ENCODE peak calls at places on chromosomes 11 and 22, in eight cellular contexts. M, R, S, H, J, Y, L and E are unnamed samples.

GRCh38 chr11:134100171-134100570 is 31.3 kb downstream of the JAM3 start:
- DNase-seq in L (no peak), S (no peak), M (no peak), H (no peak), J (no peak), R (no peak), Y (no peak), E (no peak)

GRCh38 chr11:125401746-125402145 is 94.3 kb downstream of the FEZ1 start:
- DNase-seq in R (no peak), L (no peak), J (no peak), H (peak), Y (no peak), M (no peak), S (no peak), E (no peak)

GRCh38 chr11:84212467-84213390 is 926.6 kb upstream of the CCDC90B start:
- DNase-seq in Y (no peak), H (no peak), R (no peak), L (no peak), S (no peak), J (no peak), M (no peak), E (no peak)

GRCh38 chr11:69799582-69799981 is 19.6 kb downstream of the FGF3 start:
- DNase-seq in L (peak), R (no peak), H (no peak), Y (no peak), M (peak), S (peak), J (no peak), E (no peak)

GRCh38 chr11:115334932-115335788 is 169.1 kb downstream of the CADM1 start:
- DNase-seq in H (no peak), Y (peak), R (no peak), L (no peak), J (no peak), S (peak), M (peak), E (no peak)

GRCh38 chr11:3637201-3637600 is 4.6 kb downstream of the ART5 start:
- DNase-seq in Y (no peak), M (no peak), R (no peak), L (no peak), J (no peak), H (no peak), S (no peak), E (no peak)

GRCh38 chr22:24091551-24092420 is 80.7 kb downstream of the CABIN1 start:
- DNase-seq in R (peak), M (no peak), H (no peak), J (no peak), Y (no peak), S (no peak), L (no peak), E (no peak)

GRCh38 chr11:6681949-6682348 is 1.2 kb downstream of the MRPL17 start:
- DNase-seq in L (peak), Y (no peak), M (peak), S (no peak), R (no peak), J (no peak), H (no peak), E (no peak)

GRCh38 chr22:26894766-26895485 is 237.5 kb downstream of the MIAT start:
- DNase-seq in Y (no peak), M (peak), J (no peak), R (peak), L (peak), H (peak), S (peak), E (no peak)

GRCh38 chr11:16966633-16967346 is 47.4 kb downstream of the PLEKHA7 start:
- DNase-seq in Y (no peak), L (no peak), S (no peak), H (no peak), M (no peak), R (no peak), J (peak), E (no peak)

GRCh38 chr11:2927493-2927800 is 1.8 kb downstream of the PHLDA2 start:
- DNase-seq in Y (no peak), M (no peak), L (no peak), J (no peak), H (no peak), R (no peak), S (no peak), E (no peak)

GRCh38 chr22:41222846-41223507 is 17.8 kb downstream of the CHADL start:
- DNase-seq in R (no peak), J (no peak), S (no peak), L (no peak), M (no peak), Y (no peak), H (no peak), E (no peak)

GRCh38 chr11:94171693-94172440 is 43.2 kb downstream of the PANX1 start:
- DNase-seq in L (peak), Y (peak), H (peak), S (peak), J (no peak), R (no peak), M (peak), E (no peak)

GRCh38 chr22:27752771-27753170 is 48.8 kb downstream of the MN1 start:
- DNase-seq in S (no peak), R (no peak), M (peak), H (peak), Y (no peak), L (no peak), J (no peak), E (no peak)

GRCh38 chr22:37053310-37054077 is 2.0 kb downstream of the KCTD17 start:
- DNase-seq in H (no peak), L (no peak), S (no peak), Y (no peak), M (no peak), R (no peak), J (no peak), E (no peak)

GRCh38 chr11:134915212-134915611 is 503.2 kb upstream of the B3GAT1 start:
- DNase-seq in L (no peak), Y (no peak), R (peak), H (no peak), J (no peak), M (no peak), S (no peak), E (no peak)

GRCh38 chr11:2549080-2549479 is 104.3 kb downstream of the KCNQ1 start:
- DNase-seq in H (no peak), Y (no peak), J (peak), M (no peak), S (no peak), L (no peak), R (peak), E (no peak)

GRCh38 chr11:131644204-131644603 is 273.8 kb downstream of the NTM start:
- DNase-seq in Y (no peak), H (no peak), L (no peak), R (no peak), S (no peak), J (no peak), M (no peak), E (no peak)

GRCh38 chr11:101096036-101096704 is 33.4 kb downstream of the PGR start:
- DNase-seq in M (no peak), J (no peak), H (peak), R (peak), Y (no peak), S (no peak), L (no peak), E (no peak)

GRCh38 chr11:673866-674265 is 21.2 kb downstream of the DEAF1 start:
- DNase-seq in L (no peak), M (no peak), S (no peak), H (no peak), R (no peak), J (no peak), Y (no peak), E (no peak)

GRCh38 chr11:58805065-58805464 is 39.4 kb downstream of the GLYATL2 start:
- DNase-seq in R (no peak), Y (no peak), J (no peak), S (no peak), M (peak), L (no peak), H (no peak), E (no peak)

GRCh38 chr11:12993626-12994025 is 15.5 kb upstream of the RASSF10 start:
- DNase-seq in H (no peak), M (no peak), S (no peak), Y (no peak), J (no peak), R (no peak), L (no peak), E (no peak)

GRCh38 chr11:75031771-75032549 is 43.2 kb downstream of the NEU3 start:
- DNase-seq in R (peak), L (peak), J (peak), H (peak), M (peak), S (peak), Y (peak), E (peak)

GRCh38 chr11:78832226-78832947 is 257.7 kb upstream of the NARS2 start:
- DNase-seq in J (no peak), Y (no peak), L (no peak), H (no peak), M (no peak), R (no peak), S (no peak), E (no peak)
- TF ChIP-seq CTCF in J (no peak), Y (peak), L (no peak), H (no peak), M (no peak), R (no peak), S (no peak), E (no peak)

DNA sequence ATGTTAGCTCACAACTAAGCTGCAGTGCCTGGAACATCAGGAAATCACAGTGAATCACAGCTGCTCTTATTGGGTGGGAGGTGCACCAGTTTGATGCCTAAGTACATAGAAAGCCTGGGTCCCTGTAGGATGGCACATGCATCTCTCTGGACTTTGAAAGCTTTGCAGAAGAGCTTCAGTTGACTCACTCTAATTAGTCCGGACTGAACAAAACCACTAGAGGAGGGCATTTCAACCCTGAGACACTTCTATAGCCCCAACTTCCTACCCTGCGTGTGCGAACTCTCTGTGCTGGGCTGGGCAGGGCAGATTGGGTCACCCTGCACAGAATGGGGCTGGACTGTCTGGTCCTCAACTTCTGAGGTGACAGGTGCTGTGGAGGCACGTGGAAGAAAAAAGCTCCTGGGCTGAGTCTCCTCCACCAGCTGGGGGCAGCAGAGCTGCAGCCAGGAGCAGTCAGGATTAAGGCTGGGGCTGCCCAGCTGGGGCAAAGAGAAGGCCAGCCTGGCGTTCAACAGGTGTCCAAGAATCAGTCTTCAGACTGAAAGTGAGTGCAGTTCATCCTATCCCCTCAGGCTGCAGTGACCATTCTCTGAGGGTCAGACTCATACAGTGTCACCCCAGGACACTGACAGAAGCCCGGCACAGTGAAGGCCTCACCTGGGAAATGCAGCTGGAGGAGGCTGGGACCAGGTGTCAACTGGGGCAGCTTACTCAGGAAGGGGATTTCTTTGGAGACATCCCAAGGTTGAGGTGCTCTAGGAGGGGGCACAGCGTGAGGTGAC is 22.1 kb downstream of the GGTLC2 start:
- DNase-seq in Y (peak), R (peak), J (no peak), L (peak), S (peak), M (peak), H (no peak), E (peak)
- TF ChIP-seq CTCF in Y (peak), R (peak), J (peak), L (peak), S (peak), M (peak), H (no peak), E (peak)

GRCh38 chr11:18209058-18209457 is 27.5 kb downstream of the SAA4 start:
- DNase-seq in L (no peak), M (no peak), R (no peak), Y (no peak), S (no peak), H (no peak), J (no peak), E (no peak)

GRCh38 chr11:18204220-18204619 is 31.6 kb downstream of the MRGPRX4 start:
- DNase-seq in J (no peak), L (no peak), M (no peak), R (no peak), Y (no peak), S (no peak), H (no peak), E (no peak)

GRCh38 chr11:18204771-18205170 is 31.8 kb downstream of the SAA4 start:
- DNase-seq in Y (no peak), J (no peak), H (no peak), L (no peak), S (no peak), R (no peak), M (no peak), E (no peak)

GRCh38 chr11:18203723-18204122 is 31.1 kb downstream of the MRGPRX4 start:
- DNase-seq in M (no peak), J (no peak), S (peak), L (peak), H (no peak), R (no peak), Y (no peak), E (no peak)
- TF ChIP-seq CTCF in M (peak), J (no peak), S (peak), L (peak), H (no peak), R (peak), Y (peak), E (no peak)

DNA sequence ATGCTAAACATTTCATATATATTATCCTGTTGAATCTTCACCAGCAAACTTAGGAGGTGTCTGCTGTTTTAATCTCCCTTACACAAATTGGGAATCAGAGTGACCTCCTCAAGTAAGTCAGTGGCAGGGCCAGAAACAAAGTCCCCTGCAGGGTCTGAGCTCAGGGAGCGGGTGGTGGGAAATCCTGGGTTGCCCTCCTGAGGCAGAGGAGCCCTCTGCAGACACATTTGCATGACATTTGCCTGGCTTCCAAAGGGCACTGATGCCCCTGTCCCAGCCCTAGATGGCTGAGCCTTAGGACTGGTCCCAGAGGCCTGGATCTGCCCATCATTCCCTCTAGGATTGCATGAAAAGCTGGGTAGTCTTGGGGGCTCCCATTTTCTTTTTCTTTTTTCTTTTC is 2.1 kb upstream of the INPP5J start:
- DNase-seq in S (no peak), M (no peak), J (no peak), H (no peak), L (no peak), R (no peak), Y (no peak), E (no peak)
- TF ChIP-seq CTCF in S (no peak), M (no peak), J (no peak), H (no peak), L (no peak), R (no peak), Y (no peak), E (no peak)

GRCh38 chr11:73759520-73760065 is 1.3 kb downstream of the RAB6A start:
- DNase-seq in R (no peak), H (no peak), J (no peak), L (no peak), M (peak), S (peak), Y (no peak), E (no peak)
- TF ChIP-seq CTCF in R (peak), H (peak), J (no peak), L (no peak), M (peak), S (no peak), Y (no peak), E (peak)

GRCh38 chr11:60845338-60845737 is 3.4 kb downstream of the CCDC86 start:
- DNase-seq in R (no peak), Y (no peak), H (no peak), J (no peak), S (no peak), L (no peak), M (no peak), E (no peak)
- TF ChIP-seq CTCF in R (no peak), Y (no peak), H (no peak), J (no peak), S (no peak), L (no peak), M (no peak), E (no peak)

GRCh38 chr11:14232652-14233051 is 126.3 kb downstream of the RRAS2 start:
- DNase-seq in R (no peak), J (no peak), Y (no peak), S (no peak), L (peak), M (no peak), H (no peak), E (no peak)
- TF ChIP-seq CTCF in R (peak), J (no peak), Y (peak), S (no peak), L (peak), M (peak), H (no peak), E (no peak)

GRCh38 chr11:31798057-31799035 is 12.8 kb downstream of the PAX6 start:
- DNase-seq in J (no peak), M (no peak), Y (no peak), L (no peak), H (no peak), R (no peak), S (no peak), E (peak)
- TF ChIP-seq CTCF in J (no peak), M (peak), Y (no peak), L (no peak), H (no peak), R (no peak), S (no peak), E (no peak)